ENCODE peak calls at places on chromosomes 7 and 10, in four cellular contexts. D, F, E and A are unnamed samples.

GRCh38 chr7:117259626-117260025 is 63.2 kb downstream of the WNT2 start:
- DNase-seq in E (peak), D (no peak), F (no peak), A (no peak)

GRCh38 chr7:46507601-46508000 is 586.5 kb upstream of the IGFBP3 start:
- DNase-seq in E (no peak), F (no peak), D (no peak), A (no peak)

GRCh38 chr7:9250876-9251275 is 817.5 kb downstream of the NXPH1 start:
- DNase-seq in D (no peak), F (no peak), E (no peak), A (no peak)

GRCh38 chr10:17622061-17622460 is 4.9 kb upstream of the HACD1 start:
- DNase-seq in E (peak), F (no peak), D (no peak), A (no peak)

GRCh38 chr10:132507956-132508490 is 29.6 kb upstream of the INPP5A start:
- DNase-seq in D (no peak), F (no peak), E (no peak), A (no peak)

GRCh38 chr10:44293306-44293778 is 91.6 kb downstream of the CXCL12 start:
- DNase-seq in E (no peak), D (no peak), F (no peak), A (no peak)

GRCh38 chr7:29277436-29278215 is 83.1 kb downstream of the CHN2 start:
- DNase-seq in F (no peak), E (no peak), D (peak), A (no peak)

GRCh38 chr10:75612904-75613684 is 181.7 kb downstream of the LRMDA start:
- DNase-seq in F (no peak), E (no peak), D (peak), A (no peak)

GRCh38 chr10:310371-310770 is 175.1 kb downstream of the ZMYND11 start:
- DNase-seq in E (no peak), D (no peak), F (no peak), A (no peak)

GRCh38 chr7:85529197-85529596 is 342.3 kb upstream of the SEMA3D start:
- DNase-seq in E (peak), F (no peak), D (peak), A (no peak)

GRCh38 chr10:102195301-102195870 is 30.7 kb upstream of the ELOVL3 start:
- DNase-seq in F (no peak), E (peak), D (no peak), A (no peak)

GRCh38 chr7:128104109-128104742 is 73.0 kb upstream of the LRRC4 start:
- DNase-seq in F (peak), D (no peak), E (no peak), A (no peak)

GRCh38 chr10:114684822-114685209 is 26.7 kb upstream of the ABLIM1 start:
- DNase-seq in E (peak), F (no peak), D (peak), A (no peak)

GRCh38 chr7:114086491-114086905 is 167.7 kb upstream of the PPP1R3A start:
- DNase-seq in F (peak), D (peak), E (no peak), A (peak)

GRCh38 chr10:29470843-29471482 is 163.8 kb downstream of the SVIL start:
- DNase-seq in E (no peak), D (no peak), F (no peak), A (no peak)

DNA sequence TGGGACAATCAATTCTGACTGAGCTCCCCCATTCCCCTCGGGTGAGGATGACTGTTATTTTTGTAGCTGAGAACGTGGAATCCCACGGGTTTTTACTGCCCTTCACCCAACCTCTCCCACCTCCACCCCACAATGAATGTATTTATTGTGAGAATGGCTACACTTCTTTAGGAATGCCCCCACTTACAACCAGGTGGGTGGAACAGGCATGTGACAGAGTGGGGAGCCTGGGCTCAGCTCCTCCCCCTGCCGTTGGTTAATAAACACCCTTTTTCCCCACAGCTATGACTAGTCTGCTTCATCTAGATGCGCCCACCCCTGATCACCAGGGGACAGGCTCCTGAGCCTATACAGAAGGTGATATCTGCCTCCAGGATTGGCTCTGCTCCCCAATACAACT is 2.0 kb downstream of the MRPL43 start:
- DNase-seq in E (no peak), F (no peak), D (no peak), A (no peak)
- TF ChIP-seq CTCF in E (no peak), F (no peak), D (no peak), A (no peak)

DNA sequence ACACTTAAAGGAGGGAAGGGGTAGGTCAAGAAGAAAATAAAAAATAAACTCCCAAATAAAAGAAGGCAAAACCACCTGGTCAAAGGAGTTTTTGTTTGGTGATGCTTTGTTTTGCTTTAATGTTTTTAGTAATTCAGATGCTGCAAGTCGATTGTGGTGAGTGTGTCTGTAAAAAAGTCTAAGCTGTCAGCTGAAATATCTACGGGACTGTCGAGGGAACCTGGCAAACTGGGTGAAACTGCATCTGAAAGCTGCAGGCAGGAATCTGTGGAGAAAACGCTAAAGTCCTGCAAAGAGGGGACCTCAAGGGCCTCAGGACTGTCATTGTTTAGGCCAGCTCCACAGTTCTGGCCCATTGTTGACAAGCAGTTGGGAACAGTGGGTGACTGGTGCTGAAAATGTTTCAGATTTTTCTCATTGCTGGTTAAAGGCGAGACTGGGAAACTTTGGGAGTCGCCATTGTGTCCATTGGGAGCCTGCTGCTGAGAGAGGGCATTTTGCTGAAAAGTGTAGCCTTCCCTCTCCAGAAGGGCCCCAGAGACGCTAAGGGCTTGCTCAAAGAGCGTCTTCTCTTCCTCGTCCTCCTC is 1.8 kb downstream of the HOXA2 start:
- DNase-seq in D (no peak), E (peak), F (no peak), A (no peak)
- TF ChIP-seq CTCF in D (no peak), E (no peak), F (no peak), A (no peak)

DNA sequence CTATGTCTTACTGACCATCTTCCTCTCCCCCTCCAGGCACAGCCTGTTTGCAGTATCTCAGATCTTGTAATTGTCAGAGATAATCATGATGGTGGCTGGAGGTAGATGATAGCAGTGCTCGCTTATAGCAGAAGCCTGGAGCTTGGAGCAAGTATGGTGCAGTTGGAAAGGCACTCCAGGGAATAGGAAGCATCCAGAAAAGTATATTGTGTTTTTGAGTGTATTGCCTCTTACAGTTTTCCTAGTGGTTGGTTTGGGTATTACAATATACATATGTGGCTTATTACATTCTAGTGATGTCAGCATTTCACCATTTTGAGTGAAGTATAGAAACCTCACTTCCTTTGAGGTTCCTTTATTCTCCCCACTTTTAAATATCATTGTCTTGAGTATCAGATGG is 101.5 kb downstream of the STK31 start:
- DNase-seq in E (no peak), F (no peak), D (no peak), A (no peak)
- TF ChIP-seq CTCF in E (no peak), F (no peak), D (peak), A (peak)

DNA sequence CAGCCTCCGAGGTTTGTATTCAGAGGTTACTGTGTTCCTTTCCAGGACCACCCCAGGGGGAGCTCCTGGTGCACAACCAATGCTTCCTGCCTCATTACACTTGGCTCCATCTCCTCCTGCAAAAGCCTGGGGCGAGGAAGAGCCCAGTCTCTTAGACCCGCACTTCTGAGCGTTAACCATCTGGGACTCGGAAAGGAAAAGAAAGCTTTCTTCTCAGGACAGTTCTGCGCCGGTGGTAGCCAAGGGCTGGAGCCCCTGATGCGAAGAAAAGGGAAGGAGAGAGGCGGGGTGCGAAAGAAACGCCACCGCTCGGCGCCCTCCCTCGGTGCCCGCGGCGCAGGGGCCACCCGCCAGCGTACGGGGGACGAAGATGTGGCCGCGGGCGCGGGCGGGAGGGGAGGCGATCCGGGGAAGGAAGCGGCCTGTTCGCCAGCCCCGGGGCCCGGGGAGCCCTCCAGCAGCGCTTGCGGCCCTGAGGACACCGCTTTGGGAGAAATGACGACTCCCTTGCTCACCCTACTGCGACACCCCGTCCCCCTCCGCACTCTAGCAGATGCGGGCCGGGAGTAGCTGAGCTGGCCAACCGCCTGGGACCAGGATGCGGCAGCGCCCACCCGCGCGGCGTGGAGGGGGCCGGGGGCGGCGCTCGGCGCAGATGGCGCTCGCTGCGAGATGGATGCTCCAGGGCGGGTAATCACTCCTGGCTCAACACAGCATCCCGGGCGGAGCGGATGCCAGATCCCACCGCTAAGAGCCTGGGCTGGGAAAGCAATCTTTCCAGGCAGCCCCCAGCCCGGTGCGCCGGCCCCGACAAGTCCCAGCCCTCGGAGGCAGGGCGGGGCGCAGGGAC is 1.3 kb downstream of the NRCAM start:
- DNase-seq in F (peak), D (peak), E (no peak), A (peak)
- TF ChIP-seq CTCF in F (no peak), D (no peak), E (no peak), A (no peak)

GRCh38 chr7:157841757-157842390 is 505.1 kb downstream of the DNAJB6 start:
- DNase-seq in D (no peak), E (no peak), F (no peak), A (no peak)

GRCh38 chr7:157839672-157840167 is 502.9 kb downstream of the DNAJB6 start:
- DNase-seq in F (no peak), D (no peak), E (no peak), A (no peak)

GRCh38 chr7:157840174-157840912 is 503.5 kb downstream of the DNAJB6 start:
- DNase-seq in F (no peak), E (no peak), D (no peak), A (no peak)

GRCh38 chr7:157839226-157839625 is 502.4 kb downstream of the DNAJB6 start:
- DNase-seq in F (no peak), D (no peak), E (no peak), A (no peak)

GRCh38 chr7:157840913-157841756 is 504.3 kb downstream of the DNAJB6 start:
- DNase-seq in E (no peak), F (no peak), D (no peak), A (no peak)
- TF ChIP-seq CTCF in E (no peak), F (no peak), D (no peak), A (no peak)

GRCh38 chr7:32587431-32587948 is 92.2 kb downstream of the AVL9 start:
- DNase-seq in E (peak), F (no peak), D (no peak), A (no peak)

GRCh38 chr7:32586291-32587221 is 91.3 kb downstream of the AVL9 start:
- DNase-seq in F (no peak), E (peak), D (no peak), A (peak)

GRCh38 chr7:32591938-32592337 is 96.6 kb downstream of the AVL9 start:
- DNase-seq in F (no peak), D (no peak), E (no peak), A (no peak)

GRCh38 chr7:32592721-32593120 is 97.4 kb downstream of the AVL9 start:
- DNase-seq in F (no peak), D (no peak), E (no peak), A (no peak)

DNA sequence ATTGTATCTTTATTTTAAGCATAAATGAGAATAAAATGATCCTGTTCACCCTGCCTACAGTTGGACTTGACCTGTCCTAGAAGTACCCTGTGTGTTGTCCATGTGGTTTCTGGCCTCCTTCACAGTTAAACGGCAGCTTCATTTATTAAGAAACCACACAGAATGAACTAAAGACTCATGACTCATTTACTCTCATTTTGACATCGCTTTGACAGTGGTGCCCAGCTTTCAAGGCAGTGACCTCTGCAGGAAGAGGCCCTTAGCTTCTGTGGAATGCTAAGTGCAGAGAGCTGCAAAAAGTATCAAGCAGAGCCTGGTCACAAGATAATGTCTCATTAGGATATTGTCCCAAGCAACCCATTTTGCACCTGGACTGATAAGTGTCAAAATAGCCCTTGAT is 93.4 kb downstream of the AVL9 start:
- DNase-seq in E (peak), D (no peak), F (peak), A (no peak)
- TF ChIP-seq CTCF in E (no peak), D (no peak), F (no peak), A (no peak)

DNA sequence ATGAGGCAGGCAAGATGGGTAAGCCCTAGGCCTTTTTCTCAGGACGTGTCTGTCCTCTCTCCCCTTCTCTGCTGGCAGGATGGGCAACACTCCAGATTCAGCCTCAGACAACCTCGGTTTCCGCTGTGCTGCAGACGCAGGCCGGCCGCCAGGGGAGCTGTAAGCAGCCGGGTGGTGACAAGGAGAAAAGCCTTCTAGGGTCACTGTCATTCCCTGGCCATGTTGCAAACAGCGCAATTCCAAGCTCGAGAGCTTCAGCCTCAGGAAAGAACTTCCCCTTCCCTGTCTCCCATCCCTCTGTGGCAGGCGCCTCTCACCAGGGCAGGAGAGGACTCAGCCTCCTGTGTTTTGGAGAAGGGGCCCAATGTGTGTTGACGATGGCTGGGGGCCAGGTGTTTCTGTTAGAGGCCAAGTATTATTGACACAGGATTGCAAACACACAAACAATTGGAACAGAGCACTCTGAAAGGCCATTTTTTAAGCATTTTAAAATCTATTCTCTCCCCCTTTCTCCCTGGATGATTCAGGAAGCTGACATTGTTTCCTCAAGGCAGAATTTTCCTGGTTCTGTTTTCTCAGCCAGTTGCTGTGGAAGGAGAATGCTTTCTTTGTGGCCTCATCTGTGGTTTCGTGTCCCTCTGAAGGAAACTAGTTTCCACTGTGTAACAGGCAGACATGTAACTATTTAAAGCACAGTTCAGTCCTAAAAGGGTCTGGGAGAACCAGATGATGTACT is 13.1 kb downstream of the PHKG1 start:
- DNase-seq in F (no peak), E (peak), D (peak), A (peak)
- TF ChIP-seq CTCF in F (no peak), E (peak), D (peak), A (peak)

DNA sequence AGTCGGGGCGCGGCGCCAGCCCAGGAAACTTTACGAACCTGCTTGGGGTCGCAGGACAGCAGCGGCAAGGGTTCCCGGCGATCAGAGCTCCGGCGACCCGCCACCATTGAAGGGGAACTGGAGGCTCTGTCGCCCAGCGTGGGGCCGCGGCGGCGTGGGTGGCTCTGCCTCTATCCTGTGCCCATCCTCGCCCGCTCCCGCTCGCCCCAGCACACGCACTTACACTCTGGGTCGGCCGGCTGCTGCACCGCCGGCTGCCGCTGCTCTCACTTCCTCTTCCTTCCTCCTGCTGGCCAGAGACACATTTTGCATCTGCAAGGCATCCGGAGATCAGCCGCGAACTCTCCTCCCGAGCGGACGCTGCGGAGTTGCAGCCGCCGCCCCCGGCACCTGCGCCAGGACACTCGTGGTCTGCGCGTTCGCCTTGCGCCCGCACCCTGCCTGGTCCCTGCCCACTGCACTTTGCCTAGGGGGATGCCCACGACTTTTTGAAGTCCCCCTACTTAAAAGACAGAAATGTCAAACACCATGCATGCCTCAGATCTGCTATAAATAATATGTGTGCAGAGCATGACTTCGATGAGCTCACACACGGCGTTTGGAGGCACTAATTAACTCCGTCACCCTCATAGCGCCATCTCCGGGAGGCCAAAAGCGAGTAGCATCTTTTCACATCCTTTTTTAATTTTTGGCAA is at the start of gene ELMO1:
- DNase-seq in F (peak), E (peak), D (peak), A (peak)
- TF ChIP-seq CTCF in F (no peak), E (no peak), D (no peak), A (peak)

DNA sequence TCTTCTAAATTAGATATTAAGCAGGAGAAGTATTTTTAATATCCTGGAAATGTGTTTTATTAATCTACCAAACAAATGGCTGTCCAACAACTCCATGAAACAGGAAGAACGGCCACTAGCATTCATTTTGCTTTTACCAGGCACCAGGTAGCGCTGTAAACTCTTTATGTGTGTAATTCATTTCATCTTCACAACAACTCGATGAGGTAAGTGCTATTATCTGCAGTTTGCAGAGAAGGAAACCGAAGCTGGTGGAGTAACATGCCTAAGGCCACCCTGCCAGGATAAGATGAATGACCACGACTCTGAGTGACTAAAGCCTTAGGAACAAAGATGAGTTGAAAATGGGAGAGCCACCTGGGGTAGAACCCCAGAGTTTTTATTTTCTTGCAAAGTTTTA is 101.2 kb downstream of the KIAA1217 start:
- DNase-seq in F (no peak), E (no peak), D (no peak), A (no peak)
- TF ChIP-seq CTCF in F (no peak), E (no peak), D (no peak), A (no peak)

GRCh38 chr10:89391882-89392756 is at the start of gene IFIT1:
- DNase-seq in F (peak), D (peak), E (peak), A (no peak)

GRCh38 chr10:89392974-89393373 is 551 bp downstream of the IFIT1 start:
- DNase-seq in E (peak), D (no peak), F (no peak), A (no peak)

GRCh38 chr10:89390875-89391576 is 1.4 kb upstream of the IFIT1 start:
- DNase-seq in F (no peak), E (peak), D (no peak), A (no peak)

GRCh38 chr10:89384474-89385324 is 6.8 kb downstream of the IFIT1B start:
- DNase-seq in F (no peak), E (no peak), D (no peak), A (no peak)

DNA sequence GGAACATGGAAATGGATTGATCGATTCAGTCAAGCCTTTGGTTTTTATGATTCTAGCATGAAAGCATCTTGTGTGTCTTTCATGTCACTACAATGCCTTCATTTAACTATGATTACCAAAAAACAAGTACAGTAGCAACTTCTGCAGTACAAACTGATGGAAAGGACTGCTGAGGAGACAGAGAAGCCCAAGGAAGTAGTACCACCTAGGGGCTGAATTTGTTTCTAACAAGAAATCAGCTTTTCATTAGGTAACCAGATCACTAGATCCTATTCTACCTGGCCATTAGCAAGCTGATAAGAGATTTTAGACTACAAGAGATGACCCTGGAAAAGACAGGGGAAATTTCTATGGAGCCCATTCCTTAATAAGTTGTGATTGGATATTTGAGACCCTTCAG is 3.2 kb upstream of the IFIT1 start:
- DNase-seq in E (peak), F (peak), D (no peak), A (no peak)
- TF ChIP-seq CTCF in E (peak), F (no peak), D (no peak), A (no peak)